ENCODE peak calls at places on chromosomes 4 and X, in seven cellular contexts. J is thoracic aorta; H is HCEC 1CT; B is mucosa of descending colon; M is stimulated activated naive CD8-positive, alpha-beta T cell treated with anti-CD3 and anti-CD28 coated beads, Interleukin-15, Interleukin-2, amounts not matched to agents 100 U/mL and 50 U/mL, for 24 hours; C is left cardiac atrium; D is foreskin fibroblast. V is an unnamed sample.

GRCh38 chr4:143358923-143359694 is 22.4 kb downstream of the GAB1 start:
- DNase-seq in J (no peak), H (peak), B (peak), M (peak), C (no peak), D (peak), V (peak)

GRCh38 chr4:61891953-61892352 is 691.8 kb downstream of the ADGRL3 start:
- DNase-seq in J (no peak), H (no peak), B (no peak), M (no peak), C (no peak), D (no peak), V (no peak)

GRCh38 chr4:84631573-84631972 is 48.6 kb downstream of the CDS1 start:
- DNase-seq in J (no peak), H (no peak), B (no peak), M (no peak), C (no peak), D (no peak), V (no peak)

GRCh38 chr4:86043755-86044592 is 315.9 kb downstream of the MAPK10 start:
- DNase-seq in J (no peak), H (peak), B (no peak), M (peak), C (no peak), D (peak), V (no peak)

GRCh38 chr4:24924309-24924781 is 11.5 kb upstream of the CCDC149 start:
- DNase-seq in J (no peak), H (peak), B (no peak), M (no peak), C (no peak), D (peak), V (no peak)

GRCh38 chrX:50495616-50496015 is 25.0 kb upstream of the DGKK start:
- DNase-seq in J (no peak), H (no peak), B (no peak), M (no peak), C (peak), D (no peak), V (no peak)

GRCh38 chr4:135508006-135508714 is 1306.6 kb upstream of the PABPC4L start:
- DNase-seq in J (no peak), H (peak), B (no peak), M (no peak), C (no peak), D (peak), V (no peak)

GRCh38 chr4:55549888-55550287 is 3.2 kb upstream of the CLOCK start:
- DNase-seq in J (no peak), H (peak), B (no peak), M (no peak), C (no peak), D (peak), V (no peak)

GRCh38 chr4:183130328-183131155 is 31.5 kb downstream of the WWC2 start:
- DNase-seq in J (no peak), H (no peak), B (no peak), M (no peak), C (peak), D (peak), V (no peak)

GRCh38 chrX:115579786-115580294 is 18.9 kb downstream of the PLS3 start:
- DNase-seq in J (no peak), H (no peak), B (no peak), M (no peak), C (no peak), D (no peak), V (no peak)